ENCODE peak calls at places on chromosome 19, in four cellular contexts. B is NCI-H187 treated with DMSO at 0.1 percent for 48 hours; G is activated CD4-positive, alpha-beta T cell treated with anti-CD3 and anti-CD28 coated beads, Interleukin-2, amount 50 U/mL, for 24 hours; Q is osteoblast. C is an unnamed sample.

GRCh38 chr19:11324748-11325389 is 14.6 kb downstream of the RAB3D start:
- DNase-seq in G (no peak), Q (no peak), B (no peak), C (no peak)

GRCh38 chr19:32652893-32653625 is 21.9 kb downstream of the ANKRD27 start:
- DNase-seq in B (no peak), G (no peak), Q (peak), C (no peak)

GRCh38 chr19:21765151-21765550 is 2.2 kb downstream of the ZNF100 start:
- DNase-seq in Q (no peak), B (no peak), G (no peak), C (no peak)

GRCh38 chr19:11551603-11552235 is 7.3 kb downstream of the ELOF1 start:
- DNase-seq in Q (peak), G (no peak), B (no peak), C (no peak)

GRCh38 chr19:44587863-44588752 is 25.3 kb upstream of the IGSF23 start:
- DNase-seq in B (no peak), Q (no peak), G (no peak), C (peak)

GRCh38 chr19:1851581-1852293 is 3.5 kb upstream of the REXO1 start:
- DNase-seq in G (no peak), B (no peak), Q (no peak), C (no peak)

GRCh38 chr19:48703316-48703715 is 7.5 kb downstream of the FUT2 start:
- DNase-seq in B (no peak), G (no peak), Q (no peak), C (no peak)

GRCh38 chr19:55082023-55082851 is 6.6 kb downstream of the EPS8L1 start:
- DNase-seq in B (no peak), Q (peak), G (no peak), C (no peak)

GRCh38 chr19:39151209-39151608 is 25.6 kb downstream of the PAK4 start:
- DNase-seq in Q (peak), B (no peak), G (no peak), C (no peak)

GRCh38 chr19:50870417-50871089 is 2.7 kb upstream of the KLK2 start:
- DNase-seq in B (no peak), G (no peak), Q (no peak), C (no peak)

GRCh38 chr19:55149078-55150003 is at the start of gene TNNT1:
- DNase-seq in B (no peak), Q (peak), G (no peak), C (no peak)

GRCh38 chr19:41801682-41802317 is 5.4 kb downstream of the CEACAM3 start:
- DNase-seq in Q (no peak), G (no peak), B (no peak), C (no peak)

GRCh38 chr19:55502197-55502952 is 14.1 kb downstream of the SSC5D start:
- DNase-seq in G (no peak), Q (peak), B (no peak), C (no peak)

GRCh38 chr19:18543814-18544475 is 572 bp upstream of the FKBP8 start:
- DNase-seq in B (no peak), Q (peak), G (peak), C (peak)

GRCh38 chr19:14553939-14554243 is 18.0 kb downstream of the NDUFB7 start:
- DNase-seq in B (no peak), Q (peak), G (no peak), C (no peak)

GRCh38 chr19:39645800-39646411 is 9.8 kb upstream of the LGALS16 start:
- DNase-seq in Q (no peak), B (no peak), G (no peak), C (no peak)

GRCh38 chr19:46932346-46932745 is 71.5 kb downstream of the ARHGAP35 start:
- DNase-seq in G (no peak), Q (peak), B (no peak), C (no peak)

GRCh38 chr19:12788025-12788681 is 3.1 kb upstream of the JUNB start:
- DNase-seq in G (no peak), Q (no peak), B (no peak), C (no peak)

GRCh38 chr19:15378529-15379082 is 981 bp downstream of the AKAP8 start:
- DNase-seq in Q (peak), G (peak), B (no peak), C (no peak)

GRCh38 chr19:35170359-35171061 is 16.0 kb downstream of the FXYD5 start:
- DNase-seq in G (no peak), B (no peak), Q (peak), C (peak)

GRCh38 chr19:32566246-32566830 is 14.7 kb upstream of the PDCD5 start:
- DNase-seq in B (no peak), G (no peak), Q (peak), C (no peak)